ENCODE peak calls at places on chromosomes 13 and 19, in seven cellular contexts. Q is SK-N-SH, N is transverse colon, R is endothelial cell of umbilical vein, U is suprapubic skin, Z is GM12891, M is HCT116. G is an unnamed sample.

GRCh38 chr13:80305737-80306136 is 35.2 kb downstream of the SPRY2 start:
- DNase-seq in Q (no peak), N (no peak), R (no peak), U (no peak), Z (no peak), M (no peak), G (no peak)

GRCh38 chr19:45103625-45104319 is 10.8 kb downstream of the PPP1R37 start:
- DNase-seq in Q (no peak), N (no peak), R (no peak), U (no peak), Z (no peak), M (no peak), G (no peak)

GRCh38 chr13:112066624-112067004 is 335 bp upstream of the SOX1 start:
- DNase-seq in Q (peak; percentile 49), N (peak; percentile 45), R (no peak), U (no peak), Z (no peak), M (no peak), G (peak; percentile 82)

GRCh38 chr19:47036233-47036651 is 12.2 kb downstream of the TMEM160 start:
- DNase-seq in Q (no peak), N (peak; percentile 77), R (no peak), U (no peak), Z (no peak), M (no peak), G (no peak)

GRCh38 chr13:67619346-67619745 is 389.2 kb upstream of the PCDH9 start:
- DNase-seq in Q (no peak), N (no peak), R (no peak), U (no peak), Z (no peak), M (no peak), G (no peak)

GRCh38 chr13:73782781-73783180 is 351.4 kb downstream of the KLF12 start:
- DNase-seq in Q (peak; percentile 14), N (no peak), R (no peak), U (no peak), Z (no peak), M (no peak), G (no peak)

GRCh38 chr19:16457195-16457953 is 14.4 kb downstream of the EPS15L1 start:
- DNase-seq in Q (peak; percentile 87), N (no peak), R (peak; percentile 84), U (peak; percentile 84), Z (no peak), M (no peak), G (no peak)

GRCh38 chr19:45478454-45479238 is 10.8 kb downstream of the FOSB start:
- DNase-seq in Q (peak; percentile 73), N (peak; percentile 89), R (peak; percentile 92), U (peak; percentile 90), Z (peak; percentile 68), M (peak; percentile 95), G (peak; percentile 94)

GRCh38 chr19:53328967-53329366 is 4.6 kb upstream of the ZNF845 start:
- DNase-seq in Q (peak; percentile 38), N (peak; percentile 17), R (no peak), U (no peak), Z (no peak), M (no peak), G (no peak)

GRCh38 chr13:112843392-112844250 is 125.4 kb upstream of the MCF2L start:
- DNase-seq in Q (no peak), N (no peak), R (no peak), U (no peak), Z (no peak), M (no peak), G (no peak)

GRCh38 chr13:100508391-100508790 is 80.2 kb downstream of the GGACT start:
- DNase-seq in Q (no peak), N (no peak), R (no peak), U (no peak), Z (no peak), M (no peak), G (no peak)

GRCh38 chr13:25699600-25699999 is 327.8 kb downstream of the ATP8A2 start:
- DNase-seq in Q (no peak), N (no peak), R (no peak), U (no peak), Z (no peak), M (no peak), G (no peak)

GRCh38 chr13:38369058-38369457 is 19.4 kb downstream of the UFM1 start:
- DNase-seq in Q (no peak), N (no peak), R (no peak), U (no peak), Z (no peak), M (no peak), G (no peak)

GRCh38 chr19:54804571-54804970 is 1.2 kb downstream of the KIR2DL4 start:
- DNase-seq in Q (no peak), N (no peak), R (no peak), U (no peak), Z (no peak), M (no peak), G (no peak)

GRCh38 chr13:90416938-90417337 is 930.5 kb upstream of the MIR17HG start:
- DNase-seq in Q (no peak), N (no peak), R (no peak), U (no peak), Z (no peak), M (no peak), G (no peak)

GRCh38 chr19:56333506-56333905 is 18.9 kb upstream of the ZSCAN5A start:
- DNase-seq in Q (peak; percentile 64), N (peak; percentile 54), R (peak; percentile 69), U (no peak), Z (no peak), M (peak; percentile 48), G (no peak)

GRCh38 chr13:73816702-73817101 is 317.5 kb downstream of the KLF12 start:
- DNase-seq in Q (no peak), N (no peak), R (no peak), U (no peak), Z (no peak), M (peak; percentile 2), G (no peak)

GRCh38 chr13:75508002-75508548 is 26.1 kb upstream of the TBC1D4 start:
- DNase-seq in Q (no peak), N (no peak), R (no peak), U (no peak), Z (no peak), M (no peak), G (no peak)

GRCh38 chr13:93450226-93450625 is 223.6 kb downstream of the GPC6 start:
- DNase-seq in Q (peak; percentile 22), N (no peak), R (no peak), U (no peak), Z (no peak), M (no peak), G (no peak)

GRCh38 chr19:49696865-49697264 is 5.9 kb downstream of the CPT1C start:
- DNase-seq in Q (no peak), N (no peak), R (no peak), U (no peak), Z (no peak), M (no peak), G (no peak)

GRCh38 chr13:107466326-107466725 is 749.0 kb downstream of the LIG4 start:
- DNase-seq in Q (no peak), N (no peak), R (peak; percentile 80), U (no peak), Z (no peak), M (no peak), G (no peak)

GRCh38 chr13:48715977-48716376 is 62.2 kb downstream of the CYSLTR2 start:
- DNase-seq in Q (no peak), N (no peak), R (no peak), U (no peak), Z (no peak), M (no peak), G (no peak)

GRCh38 chr19:920051-920857 is 3.1 kb downstream of the KISS1R start:
- DNase-seq in Q (no peak), N (no peak), R (no peak), U (no peak), Z (no peak), M (no peak), G (no peak)

DNA sequence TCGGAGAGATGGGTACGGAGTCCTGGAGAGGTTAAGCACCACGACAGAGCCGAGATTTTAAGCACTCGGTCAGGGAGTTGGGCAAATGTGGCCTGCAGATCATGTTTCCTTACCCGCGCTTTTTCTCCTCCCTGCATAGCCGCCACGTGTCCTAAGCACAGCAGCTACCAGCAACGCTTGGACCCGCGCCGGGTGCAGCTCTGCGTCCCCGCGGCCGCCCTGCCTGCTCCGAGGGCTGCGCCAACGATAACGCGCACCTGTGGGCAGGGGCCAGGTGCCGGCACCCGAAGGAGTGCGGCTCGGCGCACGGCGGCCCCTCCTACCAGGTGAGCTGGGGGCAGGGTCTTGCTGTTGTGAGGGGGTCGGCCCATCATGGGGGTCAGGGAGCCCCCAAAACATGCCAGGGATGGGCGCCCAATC is 24.8 kb upstream of the FXYD3 start:
- DNase-seq in Q (no peak), N (no peak), R (no peak), U (no peak), Z (no peak), M (no peak), G (peak; percentile 72)
- TF ChIP-seq POLR2AphosphoS5 in Q (no peak), N (no peak), R (no peak), U (no peak), Z (no peak), M (no peak), G (no peak)

DNA sequence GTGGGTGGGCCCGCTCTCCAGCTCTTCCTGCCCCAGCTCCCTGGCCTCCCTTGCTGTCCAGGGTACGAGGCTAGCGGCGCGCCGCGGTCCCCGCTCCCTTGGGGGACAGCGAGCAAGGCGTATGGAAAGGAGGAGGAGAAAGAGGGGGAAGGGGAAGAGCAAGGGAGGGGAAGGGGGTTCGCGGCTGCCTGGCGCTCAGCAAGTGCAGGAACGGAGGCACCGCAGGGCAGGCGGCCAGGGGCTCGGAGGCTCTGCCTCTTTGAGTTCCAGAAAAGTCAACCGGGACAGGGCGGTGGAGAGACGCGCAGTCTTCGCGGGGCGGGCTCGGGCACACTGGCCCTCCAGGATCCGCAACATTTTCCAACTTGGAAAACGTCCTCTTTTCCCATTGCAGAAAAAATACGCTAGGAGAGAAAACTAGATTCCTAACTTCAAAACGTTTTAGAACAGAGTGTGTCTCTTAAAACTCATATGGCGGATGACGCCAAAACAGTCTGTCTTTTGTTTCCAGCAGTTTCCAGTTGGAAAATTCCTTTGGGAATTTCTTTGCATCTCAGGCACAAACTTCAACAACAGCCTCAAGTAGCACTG is 23.1 kb upstream of the TNFRSF19 start:
- DNase-seq in Q (no peak), N (peak; percentile 9), R (peak; percentile 12), U (no peak), Z (no peak), M (no peak), G (peak; percentile 63)
- TF ChIP-seq POLR2AphosphoS5 in Q (no peak), N (no peak), R (no peak), U (no peak), Z (no peak), M (no peak), G (no peak)

DNA sequence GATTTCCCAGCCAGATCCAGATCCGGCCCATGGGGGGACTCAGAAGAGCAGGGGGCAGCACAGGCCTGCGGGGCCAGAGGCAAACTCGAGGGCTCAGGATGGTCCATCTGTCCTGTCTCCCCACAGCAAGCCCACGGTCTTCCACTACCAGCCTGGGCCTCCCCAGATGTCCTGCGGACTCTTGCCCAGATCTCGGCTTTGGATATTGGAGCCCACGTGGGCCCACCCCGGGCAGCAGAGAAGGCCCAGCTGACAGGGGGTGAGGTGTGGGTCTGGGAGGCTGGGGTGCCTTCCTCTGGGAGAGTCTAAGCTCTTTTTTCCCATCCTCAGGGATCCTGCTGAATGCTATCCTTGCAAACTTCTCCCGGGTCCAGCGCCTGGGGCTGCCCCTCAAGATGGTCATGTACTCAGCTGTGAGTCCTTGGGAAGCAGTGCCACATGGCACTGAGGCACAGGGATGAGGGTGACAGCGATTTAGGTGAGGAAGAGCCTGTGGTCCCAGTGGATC is 3.4 kb downstream of the ACP4 start:
- DNase-seq in Q (peak; percentile 44), N (no peak), R (no peak), U (no peak), Z (no peak), M (no peak), G (no peak)
- TF ChIP-seq POLR2AphosphoS5 in Q (no peak), N (no peak), R (no peak), U (no peak), Z (peak; percentile 15), M (no peak), G (no peak)

GRCh38 chr19:4806384-4806783 is 14.8 kb downstream of the FEM1A start:
- DNase-seq in Q (no peak), N (no peak), R (no peak), U (no peak), Z (no peak), M (no peak), G (no peak)
- TF ChIP-seq POLR2AphosphoS5 in Q (no peak), N (no peak), R (no peak), U (no peak), Z (no peak), M (no peak), G (no peak)